ENCODE peak calls at places on chromosomes 5 and 9, in six cellular contexts. Q, X, W, F, U and V are unnamed samples.

GRCh38 chr5:154092356-154092755 is 53.6 kb downstream of the MFAP3 start:
- DNase-seq in W (peak), F (no peak), Q (peak), X (no peak), U (no peak), V (no peak)

GRCh38 chr5:10583663-10584572 is 20.0 kb downstream of the ANKRD33B start:
- DNase-seq in Q (no peak), F (no peak), W (no peak), X (no peak), U (peak), V (no peak)

GRCh38 chr9:89746385-89747116 is 141.7 kb downstream of the GADD45G start:
- DNase-seq in Q (no peak), F (peak), U (no peak), X (no peak), W (peak), V (peak)

GRCh38 chr5:73378070-73378469 is 70.5 kb downstream of the FOXD1 start:
- DNase-seq in W (no peak), Q (no peak), U (peak), F (no peak), X (no peak), V (no peak)

GRCh38 chr9:95506438-95506691 is 10.4 kb downstream of the PTCH1 start:
- DNase-seq in Q (peak), U (peak), W (peak), X (no peak), F (no peak), V (no peak)

GRCh38 chr5:148060309-148060708 is 3.5 kb upstream of the SPINK5 start:
- DNase-seq in Q (no peak), U (no peak), W (no peak), F (no peak), X (no peak), V (no peak)

GRCh38 chr9:96719538-96720315 is 58.2 kb downstream of the ZNF510 start:
- DNase-seq in W (no peak), X (no peak), U (no peak), F (no peak), Q (no peak), V (no peak)

GRCh38 chr9:109585841-109586240 is 87.7 kb upstream of the PTPN3 start:
- DNase-seq in F (no peak), Q (no peak), U (no peak), X (no peak), W (no peak), V (no peak)

GRCh38 chr5:137636076-137636475 is 99.8 kb downstream of the KLHL3 start:
- DNase-seq in X (no peak), W (no peak), F (no peak), Q (no peak), U (no peak), V (no peak)

GRCh38 chr9:134418354-134418753 is 92.1 kb downstream of the RXRA start:
- DNase-seq in U (no peak), W (no peak), F (no peak), Q (no peak), X (no peak), V (no peak)

GRCh38 chr9:134699343-134699740 is 57.7 kb downstream of the COL5A1 start:
- DNase-seq in F (no peak), W (no peak), Q (peak), X (no peak), U (no peak), V (no peak)

GRCh38 chr5:173055722-173055982 is 500 bp upstream of the CREBRF start:
- DNase-seq in X (no peak), F (no peak), Q (no peak), U (no peak), W (no peak), V (no peak)

GRCh38 chr9:125635888-125636287 is 71.1 kb downstream of the MAPKAP1 start:
- DNase-seq in W (no peak), Q (no peak), X (no peak), U (no peak), F (no peak), V (no peak)
- H3K4me3 ChIP-seq in W (no peak), Q (no peak), X (no peak), U (no peak), F (no peak), V (no peak)

GRCh38 chr9:131758972-131759647 is 19.2 kb upstream of the RAPGEF1 start:
- DNase-seq in U (no peak), W (peak), F (peak), X (no peak), Q (peak), V (no peak)

GRCh38 chr9:131752231-131752884 is 12.5 kb upstream of the RAPGEF1 start:
- DNase-seq in F (no peak), X (no peak), U (no peak), Q (no peak), W (no peak), V (no peak)

GRCh38 chr9:131754846-131755245 is 15.0 kb upstream of the RAPGEF1 start:
- DNase-seq in F (peak), W (no peak), X (no peak), Q (no peak), U (no peak), V (no peak)

GRCh38 chr9:131757549-131757948 is 17.7 kb upstream of the RAPGEF1 start:
- DNase-seq in X (no peak), Q (no peak), F (no peak), W (no peak), U (no peak), V (no peak)

GRCh38 chr9:131755541-131756198 is 15.8 kb upstream of the RAPGEF1 start:
- DNase-seq in U (peak), Q (peak), X (no peak), W (peak), F (peak), V (peak)
- TF ChIP-seq CTCF in U (peak), Q (peak), X (peak), W (peak), F (peak), V (peak)

GRCh38 chr9:112115109-112115508 is 60.0 kb downstream of the SUSD1 start:
- DNase-seq in F (no peak), Q (no peak), X (no peak), U (no peak), W (no peak), V (no peak)

GRCh38 chr9:112110773-112111106 is 64.4 kb downstream of the SUSD1 start:
- DNase-seq in F (no peak), X (no peak), U (no peak), Q (no peak), W (no peak), V (no peak)

GRCh38 chr9:112112519-112112918 is 62.6 kb downstream of the SUSD1 start:
- DNase-seq in Q (peak), X (peak), F (no peak), W (peak), U (peak), V (peak)

GRCh38 chr9:112111461-112111860 is 63.6 kb downstream of the SUSD1 start:
- DNase-seq in X (no peak), U (no peak), Q (no peak), W (no peak), F (no peak), V (no peak)

DNA sequence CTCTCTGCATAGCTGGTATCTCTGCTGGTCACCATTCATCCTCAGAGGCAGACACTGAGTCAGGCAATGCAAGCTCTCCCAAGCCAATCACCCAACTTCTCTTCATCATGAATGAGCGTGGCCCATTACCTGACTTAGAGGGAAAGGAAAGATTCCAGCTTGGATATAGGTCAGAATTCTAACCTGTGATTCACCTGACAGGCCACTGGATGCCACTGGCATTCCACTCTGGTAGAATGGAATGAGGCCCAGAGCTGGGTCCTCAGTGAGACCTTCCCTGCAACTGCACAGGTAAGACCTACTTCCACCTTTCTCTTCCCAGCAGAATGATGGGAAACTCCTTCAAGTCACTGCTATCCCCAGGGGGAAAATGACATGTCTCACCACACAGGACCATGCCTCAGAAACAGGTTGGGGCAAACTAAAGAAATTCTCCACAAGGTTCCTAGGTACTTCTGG is 62.1 kb downstream of the SUSD1 start:
- DNase-seq in X (no peak), U (peak), F (no peak), W (peak), Q (no peak), V (no peak)
- H3K4me3 ChIP-seq in X (no peak), U (no peak), F (no peak), W (no peak), Q (no peak), V (no peak)

DNA sequence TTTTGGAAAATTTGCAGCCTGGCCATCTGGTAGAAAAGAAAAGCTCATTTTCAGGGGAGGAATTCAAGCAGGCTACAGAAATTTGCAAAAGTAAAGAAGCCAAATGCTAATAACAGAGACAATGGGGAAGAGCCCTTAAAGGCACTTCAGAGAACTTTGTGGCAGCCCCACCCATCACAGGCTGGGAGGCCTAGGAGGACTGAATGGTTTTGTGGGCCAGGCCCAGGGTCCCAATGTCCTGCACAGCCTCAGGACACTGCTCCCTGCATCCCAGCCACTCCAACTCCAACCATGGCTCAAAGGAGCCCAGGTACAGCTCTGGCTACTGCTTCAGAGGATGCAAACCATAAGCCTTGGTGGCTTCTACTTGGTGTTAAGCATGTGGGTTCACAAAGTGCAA is 44.3 kb downstream of the PTPDC1 start:
- DNase-seq in F (no peak), X (no peak), U (no peak), Q (no peak), W (no peak), V (no peak)
- TF ChIP-seq CTCF in F (no peak), X (no peak), U (no peak), Q (no peak), W (no peak), V (no peak)

GRCh38 chr5:159123700-159124099 is 24.0 kb upstream of the EBF1 start:
- DNase-seq in Q (no peak), F (no peak), U (no peak), W (no peak), X (no peak), V (no peak)

GRCh38 chr5:159121061-159121460 is 21.3 kb upstream of the EBF1 start:
- DNase-seq in U (no peak), X (no peak), F (no peak), W (no peak), Q (no peak), V (no peak)

GRCh38 chr5:159123189-159123588 is 23.5 kb upstream of the EBF1 start:
- DNase-seq in U (no peak), Q (no peak), F (no peak), X (no peak), W (no peak), V (no peak)

DNA sequence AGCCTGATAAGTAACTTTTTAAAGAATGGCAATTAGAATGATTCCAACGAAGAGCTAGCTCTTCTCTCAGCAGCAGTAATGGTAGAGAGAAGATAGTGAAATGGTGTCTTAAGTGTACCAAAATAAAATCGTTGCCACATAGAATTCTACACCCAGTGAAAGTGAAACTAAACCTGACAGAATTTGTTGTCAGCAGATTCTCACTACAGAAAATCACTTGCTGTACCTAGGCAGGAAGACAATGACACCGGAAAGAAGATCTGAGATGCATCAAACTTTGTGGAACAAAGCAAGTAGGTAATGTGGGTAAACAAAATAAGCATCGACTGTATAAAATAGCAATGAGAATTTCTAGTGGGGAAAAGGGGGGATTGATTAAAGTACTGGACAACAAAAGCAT is 20.7 kb upstream of the EBF1 start:
- DNase-seq in U (no peak), Q (no peak), F (no peak), X (no peak), W (no peak), V (no peak)
- H3K4me3 ChIP-seq in U (no peak), Q (no peak), F (no peak), X (no peak), W (no peak), V (no peak)